ENCODE peak calls at places on chromosomes 11 and 22, in seven cellular contexts. U is activated effector memory CD4-positive, alpha-beta T cell treated with anti-CD3 and anti-CD28 coated beads, Interleukin-2, amount 50 U/mL, for 16 hours; M is T-helper 9 cell; H is left colon; T is IMR-90; E is NCI-H146; A is activated T-cell treated with anti-CD3 and anti-CD28 coated beads, Interleukin-2, amount 50 U/mL, for 48 hours. D is an unnamed sample.

GRCh38 chr11:35121326-35121865 is 17.6 kb upstream of the CD44 start:
- DNase-seq in U (no peak), M (no peak), H (no peak), T (no peak), E (no peak), A (no peak), D (no peak)

GRCh38 chr22:26066534-26066933 is 102.7 kb upstream of the SEZ6L start:
- DNase-seq in U (no peak), M (no peak), H (no peak), T (no peak), E (peak), A (no peak), D (no peak)

GRCh38 chr11:128180446-128181089 is 406.8 kb downstream of the ETS1 start:
- DNase-seq in U (no peak), M (no peak), H (no peak), T (peak), E (peak), A (no peak), D (no peak)

GRCh38 chr11:58576792-58577440 is 1.3 kb upstream of the LPXN start:
- DNase-seq in U (no peak), M (no peak), H (no peak), T (peak), E (peak), A (no peak), D (no peak)

GRCh38 chr11:890794-891600 is 19.6 kb downstream of the CHID1 start:
- DNase-seq in U (no peak), M (no peak), H (no peak), T (no peak), E (no peak), A (no peak), D (no peak)

GRCh38 chr22:41217553-41218157 is 12.5 kb downstream of the L3MBTL2 start:
- DNase-seq in U (peak), M (no peak), H (peak), T (peak), E (no peak), A (peak), D (peak)

GRCh38 chr11:64796757-64797541 is 6.1 kb downstream of the MAP4K2 start:
- DNase-seq in U (no peak), M (no peak), H (no peak), T (no peak), E (no peak), A (no peak), D (no peak)

GRCh38 chr11:30143098-30143705 is 87.6 kb upstream of the FSHB start:
- DNase-seq in U (no peak), M (no peak), H (no peak), T (peak), E (no peak), A (no peak), D (no peak)

GRCh38 chr11:102914238-102915043 is 39.7 kb upstream of the MMP12 start:
- DNase-seq in U (no peak), M (no peak), H (no peak), T (peak), E (no peak), A (no peak), D (peak)

GRCh38 chr22:44459041-44459440 is 39.0 kb downstream of the RTL6 start:
- DNase-seq in U (peak), M (no peak), H (no peak), T (no peak), E (no peak), A (peak), D (peak)

GRCh38 chr22:41417622-41418390 is 28.8 kb downstream of the TOB2 start:
- DNase-seq in U (no peak), M (no peak), H (peak), T (no peak), E (no peak), A (no peak), D (peak)

GRCh38 chr11:114377612-114378267 is 22.6 kb downstream of the C11orf71 start:
- DNase-seq in U (no peak), M (no peak), H (no peak), T (peak), E (no peak), A (no peak), D (no peak)

GRCh38 chr11:72751293-72752087 is 718 bp downstream of the ARAP1 start:
- DNase-seq in U (no peak), M (no peak), H (no peak), T (no peak), E (peak), A (no peak), D (no peak)

GRCh38 chr11:65856689-65857499 is 1.1 kb downstream of the CFL1 start:
- DNase-seq in U (peak), M (peak), H (peak), T (peak), E (peak), A (peak), D (peak)

GRCh38 chr22:39171623-39172264 is 19.3 kb upstream of the CBX7 start:
- DNase-seq in U (peak), M (no peak), H (no peak), T (no peak), E (no peak), A (no peak), D (no peak)

GRCh38 chr11:62705401-62705800 is 1.8 kb downstream of the BSCL2 start:
- DNase-seq in U (no peak), M (no peak), H (peak), T (no peak), E (peak), A (no peak), D (no peak)

GRCh38 chr11:122692444-122692843 is 36.9 kb downstream of the UBASH3B start:
- DNase-seq in U (no peak), M (no peak), H (no peak), T (no peak), E (no peak), A (no peak), D (no peak)

GRCh38 chr22:38638734-38639133 is 17.5 kb downstream of the FAM227A start:
- DNase-seq in U (no peak), M (no peak), H (no peak), T (peak), E (no peak), A (no peak), D (no peak)

GRCh38 chr11:123628936-123629683 is 25.3 kb downstream of the SCN3B start:
- DNase-seq in U (no peak), M (no peak), H (peak), T (peak), E (no peak), A (no peak), D (no peak)

GRCh38 chr11:128365044-128365443 is 222.3 kb downstream of the ETS1 start:
- DNase-seq in U (no peak), M (no peak), H (no peak), T (peak), E (no peak), A (no peak), D (no peak)

GRCh38 chr11:55895216-55895615 is 12.1 kb downstream of the TRIM51 start:
- DNase-seq in U (no peak), M (no peak), H (no peak), T (no peak), E (no peak), A (no peak), D (no peak)

GRCh38 chr11:130816941-130817607 is 99.2 kb downstream of the SNX19 start:
- DNase-seq in U (no peak), M (no peak), H (no peak), T (no peak), E (no peak), A (no peak), D (no peak)

GRCh38 chr11:119368121-119369034 is 13.1 kb downstream of the USP2 start:
- DNase-seq in U (no peak), M (no peak), H (peak), T (peak), E (peak), A (no peak), D (peak)

GRCh38 chr11:3381794-3382193 is 2.8 kb upstream of the ZNF195 start:
- DNase-seq in U (no peak), M (no peak), H (no peak), T (no peak), E (no peak), A (no peak), D (no peak)

GRCh38 chr22:49769691-49770315 is 57.9 kb downstream of the BRD1 start:
- DNase-seq in U (peak), M (no peak), H (no peak), T (no peak), E (no peak), A (no peak), D (no peak)

GRCh38 chr11:106021181-106021966 is 666 bp downstream of the MSANTD4 start:
- DNase-seq in U (no peak), M (no peak), H (no peak), T (peak), E (peak), A (no peak), D (no peak)

GRCh38 chr11:6387811-6388599 is 2.3 kb upstream of the SMPD1 start:
- DNase-seq in U (no peak), M (no peak), H (no peak), T (peak), E (no peak), A (no peak), D (peak)

GRCh38 chr11:84855846-84856245 is 771.3 kb downstream of the DLG2 start:
- DNase-seq in U (no peak), M (no peak), H (no peak), T (peak), E (no peak), A (no peak), D (no peak)

GRCh38 chr11:86395061-86395551 is 20.4 kb downstream of the CCDC81 start:
- DNase-seq in U (no peak), M (no peak), H (no peak), T (peak), E (no peak), A (no peak), D (no peak)

GRCh38 chr22:32083814-32084213 is 40.8 kb downstream of the SLC5A1 start:
- DNase-seq in U (peak), M (no peak), H (no peak), T (no peak), E (no peak), A (no peak), D (no peak)

GRCh38 chr11:104033134-104033533 is 3.3 kb upstream of the DDI1 start:
- DNase-seq in U (no peak), M (no peak), H (no peak), T (peak), E (no peak), A (no peak), D (no peak)

GRCh38 chr11:6433998-6434650 is 6.7 kb downstream of the HPX start:
- DNase-seq in U (no peak), M (no peak), H (no peak), T (no peak), E (peak), A (no peak), D (no peak)

GRCh38 chr11:14554959-14555358 is 34.8 kb upstream of the PSMA1 start:
- DNase-seq in U (no peak), M (no peak), H (no peak), T (no peak), E (no peak), A (no peak), D (no peak)